ENCODE peak calls at places on chromosomes 11 and 22, in ten cellular contexts. C, L, U, H, I, S, J, A, V and M are unnamed samples.

GRCh38 chr11:115066111-115066660 is 387.9 kb downstream of the NXPE2 start:
- DNase-seq in I (no peak), L (no peak), A (no peak), V (no peak), U (no peak), S (no peak), H (no peak), C (no peak), J (no peak), M (no peak)

GRCh38 chr11:28439403-28439802 is 331.2 kb downstream of the METTL15 start:
- DNase-seq in U (no peak), S (no peak), L (no peak), I (no peak), A (no peak), V (no peak), J (no peak), H (no peak), C (no peak), M (no peak)

GRCh38 chr22:19654338-19654922 is 59.9 kb upstream of the SEPTIN5 start:
- DNase-seq in H (no peak), U (no peak), S (no peak), L (no peak), V (no peak), A (no peak), J (peak), C (no peak), I (no peak), M (no peak)

GRCh38 chr11:108927791-108928545 is 263.1 kb downstream of the DDX10 start:
- DNase-seq in C (no peak), H (no peak), I (no peak), J (no peak), L (no peak), S (no peak), A (no peak), V (no peak), U (no peak), M (no peak)

GRCh38 chr11:27254744-27255446 is 108.1 kb downstream of the CCDC34 start:
- DNase-seq in H (no peak), S (no peak), C (no peak), J (no peak), I (no peak), U (no peak), A (no peak), V (no peak), L (no peak), M (peak)

GRCh38 chr11:119115484-119116234 is 5.7 kb upstream of the HINFP start:
- DNase-seq in H (no peak), I (peak), V (no peak), U (peak), J (peak), C (no peak), S (peak), L (peak), A (no peak), M (no peak)

GRCh38 chr22:20566420-20567260 is 59.2 kb downstream of the MED15 start:
- DNase-seq in S (peak), V (peak), C (peak), I (no peak), U (peak), J (no peak), L (no peak), A (no peak), H (no peak), M (peak)

GRCh38 chr11:63274776-63275175 is 31.4 kb upstream of the SLC22A25 start:
- DNase-seq in A (no peak), C (no peak), J (peak), U (no peak), L (no peak), V (no peak), I (no peak), S (no peak), H (no peak), M (no peak)

GRCh38 chr11:134331565-134332188 is at the start of gene GLB1L2:
- DNase-seq in J (peak), H (peak), U (peak), S (peak), L (peak), C (peak), V (peak), A (peak), I (peak), M (peak)

GRCh38 chr11:123129920-123130319 is 65.1 kb downstream of the CLMP start:
- DNase-seq in C (no peak), L (no peak), I (no peak), S (no peak), A (no peak), U (no peak), H (no peak), V (no peak), J (no peak), M (peak)

GRCh38 chr11:64359712-64360402 is 895 bp downstream of the RPS6KA4 start:
- DNase-seq in L (no peak), U (peak), H (no peak), A (no peak), S (no peak), C (no peak), J (peak), I (no peak), V (no peak), M (no peak)

GRCh38 chr11:115580927-115581680 is 76.9 kb upstream of the CADM1 start:
- DNase-seq in C (no peak), V (no peak), H (no peak), A (no peak), J (no peak), S (peak), L (no peak), I (no peak), U (no peak), M (no peak)

GRCh38 chr11:2451916-2452694 is 7.3 kb downstream of the KCNQ1 start:
- DNase-seq in V (peak), U (peak), H (no peak), C (no peak), S (peak), I (no peak), J (no peak), L (no peak), A (no peak), M (peak)

GRCh38 chr11:19472679-19473078 is 231.9 kb upstream of the E2F8 start:
- DNase-seq in L (no peak), C (no peak), J (no peak), S (no peak), U (no peak), A (no peak), V (no peak), H (no peak), I (no peak), M (peak)

GRCh38 chr22:25564979-25565677 is 653 bp downstream of the GRK3 start:
- DNase-seq in L (peak), J (peak), C (no peak), S (peak), H (peak), A (no peak), I (no peak), V (no peak), U (peak), M (no peak)

GRCh38 chr11:82003671-82004148 is 730.0 kb downstream of the FAM181B start:
- DNase-seq in A (no peak), L (no peak), S (no peak), J (no peak), U (no peak), V (no peak), H (no peak), I (no peak), C (peak), M (peak)

GRCh38 chr11:31690041-31690440 is 121.1 kb downstream of the PAX6 start:
- DNase-seq in U (no peak), V (no peak), L (no peak), A (no peak), J (no peak), C (no peak), S (no peak), H (no peak), I (no peak), M (peak)

GRCh38 chr11:107473797-107474196 is 16.2 kb upstream of the CWF19L2 start:
- DNase-seq in U (no peak), H (no peak), S (no peak), C (no peak), A (no peak), L (no peak), V (peak), J (no peak), I (no peak), M (peak)

GRCh38 chr11:124865902-124866851 is 945 bp downstream of the ROBO3 start:
- DNase-seq in V (peak), H (peak), C (peak), U (no peak), J (peak), A (peak), I (no peak), S (no peak), L (no peak), M (peak)

GRCh38 chr11:76526878-76527277 is 82.1 kb downstream of the EMSY start:
- DNase-seq in A (no peak), C (no peak), L (no peak), V (no peak), J (no peak), H (no peak), U (no peak), I (no peak), S (no peak), M (no peak)

GRCh38 chr11:117020873-117021564 is 77.2 kb downstream of the SIK3 start:
- DNase-seq in V (no peak), L (no peak), C (no peak), S (no peak), U (no peak), I (no peak), A (no peak), J (no peak), H (no peak), M (no peak)

GRCh38 chr22:19871845-19872778 is 17.4 kb upstream of the GNB1L start:
- DNase-seq in H (no peak), I (no peak), S (peak), C (no peak), V (peak), U (peak), L (peak), J (no peak), A (peak), M (no peak)

GRCh38 chr11:118634435-118635236 is 27.2 kb downstream of the PHLDB1 start:
- DNase-seq in A (peak), J (peak), H (peak), I (peak), U (peak), L (peak), S (peak), C (peak), V (peak), M (peak)

GRCh38 chr11:66933508-66933907 is 24.7 kb downstream of the PC start:
- DNase-seq in H (no peak), J (no peak), V (no peak), S (no peak), U (no peak), I (no peak), L (no peak), C (no peak), A (no peak), M (peak)

GRCh38 chr22:35861451-35861850 is 143.8 kb downstream of the APOL5 start:
- DNase-seq in U (no peak), C (no peak), A (no peak), J (no peak), L (no peak), V (no peak), H (no peak), S (no peak), I (no peak), M (no peak)

GRCh38 chr11:103619480-103619879 is 417.0 kb upstream of the DDI1 start:
- DNase-seq in H (peak), A (no peak), J (no peak), L (no peak), S (no peak), U (no peak), V (no peak), C (no peak), I (no peak), M (no peak)
- TF ChIP-seq CTCF in H (no peak), A (no peak), J (peak), L (no peak), S (no peak), U (no peak), V (no peak), C (peak), I (no peak), M (no peak)

GRCh38 chr11:61959026-61959608 is 8.3 kb downstream of the FTH1 start:
- DNase-seq in L (no peak), U (peak), J (peak), A (no peak), C (peak), H (no peak), I (no peak), S (no peak), V (no peak), M (no peak)
- TF ChIP-seq CTCF in L (no peak), U (no peak), J (peak), A (no peak), C (no peak), H (no peak), I (no peak), S (no peak), V (no peak), M (no peak)

GRCh38 chr11:86175585-86175984 is 69.0 kb upstream of the EED start:
- DNase-seq in J (no peak), U (no peak), C (no peak), H (no peak), V (no peak), L (no peak), I (no peak), A (no peak), S (no peak), M (no peak)

GRCh38 chr11:86167499-86168161 is 76.9 kb upstream of the EED start:
- DNase-seq in V (no peak), J (no peak), A (no peak), L (no peak), C (no peak), U (no peak), H (no peak), S (no peak), I (no peak), M (peak)

GRCh38 chr11:86174101-86175046 is 70.2 kb upstream of the EED start:
- DNase-seq in U (no peak), V (peak), I (peak), C (peak), A (no peak), L (peak), J (no peak), S (peak), H (peak), M (peak)

GRCh38 chr11:86172894-86173293 is 71.7 kb upstream of the EED start:
- DNase-seq in U (no peak), C (no peak), L (no peak), A (no peak), H (no peak), J (no peak), S (no peak), V (no peak), I (no peak), M (peak)

GRCh38 chr11:86171627-86172026 is 72.9 kb upstream of the EED start:
- DNase-seq in J (no peak), I (no peak), C (no peak), V (no peak), H (no peak), L (no peak), A (no peak), U (no peak), S (no peak), M (no peak)
- TF ChIP-seq CTCF in J (no peak), I (no peak), C (no peak), V (no peak), H (no peak), L (no peak), A (no peak), U (no peak), S (no peak), M (no peak)

GRCh38 chr11:1199689-1200610 is 22.9 kb upstream of the MUC5B start:
- DNase-seq in H (no peak), I (no peak), L (no peak), S (peak), V (no peak), C (no peak), J (no peak), A (no peak), U (peak), M (no peak)

GRCh38 chr11:1196516-1197391 is 26.1 kb upstream of the MUC5B start:
- DNase-seq in V (peak), U (peak), H (no peak), L (peak), I (no peak), S (peak), C (no peak), J (no peak), A (no peak), M (no peak)

GRCh38 chr11:1198766-1199688 is 23.8 kb upstream of the MUC5B start:
- DNase-seq in A (no peak), J (no peak), C (no peak), S (peak), I (no peak), U (peak), L (peak), V (no peak), H (no peak), M (no peak)

GRCh38 chr11:1197431-1197885 is 25.4 kb upstream of the MUC5B start:
- DNase-seq in V (peak), U (peak), I (no peak), J (no peak), A (no peak), L (no peak), C (no peak), H (no peak), S (peak), M (no peak)

DNA sequence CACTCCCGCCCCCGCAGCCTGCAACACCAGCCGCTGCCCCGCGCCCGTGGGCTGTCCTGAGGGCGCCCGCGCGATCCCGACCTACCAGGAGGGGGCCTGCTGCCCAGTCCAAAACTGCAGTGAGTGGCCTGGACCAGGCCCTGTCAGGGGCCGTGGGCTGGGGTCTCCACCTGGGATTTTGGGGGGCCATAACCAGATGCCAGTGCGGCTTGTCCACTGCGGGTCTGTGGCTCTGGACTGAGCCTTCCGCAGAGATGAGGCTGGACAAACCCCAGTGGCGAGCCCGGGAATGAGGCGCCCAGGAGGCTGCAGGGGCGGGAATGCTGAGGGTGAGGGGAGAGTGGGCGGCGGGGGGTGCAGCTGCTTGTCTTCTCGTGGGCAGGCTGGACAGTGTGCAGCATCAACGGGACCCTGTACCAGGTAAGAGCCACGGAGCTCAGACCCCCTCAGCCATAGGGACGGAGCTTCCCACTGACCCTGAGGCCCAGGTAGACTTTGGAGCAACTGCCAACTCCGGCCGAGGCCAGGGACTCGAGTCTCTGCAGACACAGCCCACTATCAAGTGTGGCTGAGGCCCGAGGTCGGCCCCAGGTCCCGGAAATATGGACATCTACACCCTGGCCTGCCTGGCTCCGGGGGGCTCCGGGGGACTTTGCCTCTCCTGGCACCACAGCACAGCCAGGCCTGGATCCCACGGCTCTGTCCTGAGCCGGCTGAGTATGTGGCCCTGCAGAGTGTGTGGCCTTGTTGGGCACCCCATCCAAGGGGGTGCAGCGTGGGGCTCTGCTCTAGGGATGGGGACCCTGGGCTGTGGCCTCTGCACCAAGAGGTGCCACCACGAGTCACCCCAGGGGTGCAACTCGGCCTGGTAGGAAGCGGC is 24.7 kb upstream of the MUC5B start:
- DNase-seq in A (no peak), H (no peak), I (no peak), L (peak), V (peak), C (no peak), S (peak), J (peak), U (peak), M (no peak)
- TF ChIP-seq CTCF in A (peak), H (peak), I (no peak), L (no peak), V (no peak), C (no peak), S (no peak), J (peak), U (no peak), M (no peak)

DNA sequence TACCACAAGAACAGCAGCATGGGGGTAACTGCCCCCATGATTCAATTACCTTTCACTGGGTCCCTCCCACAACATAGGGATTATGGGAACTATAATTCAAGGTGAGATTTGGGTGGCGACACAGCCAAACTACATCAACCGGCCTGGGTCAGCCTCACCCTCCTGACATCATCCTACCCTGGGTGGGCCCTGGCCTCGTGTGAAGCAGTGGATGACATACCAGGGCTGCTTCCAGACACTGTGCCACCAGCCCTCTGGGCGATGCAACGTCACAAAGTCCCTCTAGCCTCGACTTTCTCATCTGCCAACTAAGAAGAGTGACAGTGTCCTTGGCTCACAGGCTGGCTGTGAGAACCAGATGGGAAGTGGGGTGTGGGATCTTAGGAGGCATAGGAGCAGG is 8.7 kb upstream of the TPCN2 start:
- DNase-seq in C (no peak), U (no peak), A (no peak), H (no peak), I (no peak), V (no peak), J (no peak), L (no peak), S (no peak), M (no peak)
- TF ChIP-seq CTCF in C (no peak), U (no peak), A (no peak), H (no peak), I (no peak), V (no peak), J (no peak), L (no peak), S (no peak), M (no peak)

DNA sequence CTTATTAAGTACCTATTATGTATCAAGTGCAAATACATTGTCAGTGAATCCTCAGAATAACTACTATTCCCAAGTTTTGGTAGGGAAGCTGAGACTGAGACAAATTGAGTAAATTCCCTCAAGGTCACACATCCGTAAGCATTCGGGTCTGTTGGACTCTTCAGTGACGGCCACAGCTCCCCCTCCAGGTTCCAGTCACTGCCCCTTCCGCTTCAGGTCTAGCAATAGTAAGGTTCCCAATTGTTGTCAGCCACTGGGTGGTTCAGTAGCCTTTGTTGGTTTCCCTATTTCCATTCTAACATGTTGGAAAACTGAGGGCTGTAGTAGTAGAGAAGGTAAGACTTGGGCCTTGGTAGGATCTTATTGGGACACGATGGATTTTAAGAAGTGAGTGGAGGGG is 54.9 kb upstream of the TNRC6B start:
- DNase-seq in H (no peak), S (no peak), U (no peak), L (no peak), C (no peak), J (peak), V (no peak), A (no peak), I (no peak), M (no peak)
- TF ChIP-seq CTCF in H (no peak), S (no peak), U (no peak), L (no peak), C (no peak), J (peak), V (no peak), A (no peak), I (no peak), M (no peak)

GRCh38 chr22:42127606-42128005 is 3.0 kb downstream of the CYP2D6 start:
- DNase-seq in J (no peak), A (no peak), V (no peak), H (no peak), U (no peak), L (no peak), S (no peak), C (no peak), I (no peak), M (no peak)
- TF ChIP-seq CTCF in J (no peak), A (no peak), V (no peak), H (no peak), U (no peak), L (no peak), S (no peak), C (no peak), I (no peak), M (no peak)

GRCh38 chr11:113806403-113806802 is 26.8 kb downstream of the CLDN25 start:
- DNase-seq in U (no peak), I (no peak), A (peak), L (no peak), V (no peak), H (peak), C (no peak), J (peak), S (no peak), M (peak)
- TF ChIP-seq CTCF in U (peak), I (no peak), A (peak), L (peak), V (no peak), H (peak), C (peak), J (peak), S (peak), M (peak)